ENCODE peak calls at places on chromosome 11, in six cellular contexts. C, W, U, E, A and M are unnamed samples.

GRCh38 chr11:93843906-93844305 is 6.5 kb downstream of the VSTM5 start:
- DNase-seq in C (no peak), W (no peak), U (no peak), E (no peak), A (no peak), M (no peak)

GRCh38 chr11:76209671-76209955 is 3.3 kb upstream of the WNT11 start:
- DNase-seq in C (no peak), W (no peak), U (no peak), E (no peak), A (no peak), M (no peak)

GRCh38 chr11:79255965-79256364 is 184.9 kb downstream of the TENM4 start:
- DNase-seq in C (no peak), W (no peak), U (no peak), E (no peak), A (no peak), M (no peak)

GRCh38 chr11:12698049-12698448 is 23.8 kb downstream of the TEAD1 start:
- DNase-seq in C (no peak), W (no peak), U (no peak), E (no peak), A (no peak), M (no peak)

GRCh38 chr11:112082729-112083128 is 3.8 kb downstream of the TIMM8B start:
- DNase-seq in C (no peak), W (no peak), U (no peak), E (no peak), A (no peak), M (no peak)

GRCh38 chr11:120554771-120555432 is 43.4 kb downstream of the GRIK4 start:
- DNase-seq in C (no peak), W (no peak), U (no peak), E (no peak), A (no peak), M (no peak)

GRCh38 chr11:131914299-131914902 is 544.0 kb downstream of the NTM start:
- DNase-seq in C (no peak), W (no peak), U (no peak), E (no peak), A (no peak), M (no peak)

GRCh38 chr11:134014502-134014901 is 54.4 kb upstream of the JAM3 start:
- DNase-seq in C (no peak), W (no peak), U (no peak), E (no peak), A (no peak), M (no peak)

GRCh38 chr11:128525411-128526243 is 61.7 kb downstream of the ETS1 start:
- DNase-seq in C (no peak), W (no peak), U (no peak), E (no peak), A (no peak), M (no peak)

GRCh38 chr11:114218508-114218907 is 77.7 kb upstream of the NNMT start:
- DNase-seq in C (no peak), W (no peak), U (no peak), E (no peak), A (no peak), M (no peak)

GRCh38 chr11:4560462-4560861 is 15.5 kb downstream of the OR52M1 start:
- DNase-seq in C (no peak), W (no peak), U (no peak), E (no peak), A (no peak), M (no peak)

GRCh38 chr11:45885274-45885920 is at the start of gene MAPK8IP1:
- DNase-seq in C (no peak), W (no peak), U (peak; percentile 43), E (peak; percentile 56), A (peak; percentile 62), M (no peak)

GRCh38 chr11:67584205-67584880 is 731 bp downstream of the GSTP1 start:
- DNase-seq in C (no peak), W (peak; percentile 94), U (peak; percentile 78), E (peak; percentile 84), A (peak; percentile 81), M (peak; percentile 62)

GRCh38 chr11:67584881-67585873 is 1.6 kb downstream of the GSTP1 start:
- DNase-seq in C (no peak), W (no peak), U (peak; percentile 34), E (no peak), A (no peak), M (no peak)

GRCh38 chr11:67581469-67581868 is 2.1 kb upstream of the GSTP1 start:
- DNase-seq in C (no peak), W (no peak), U (no peak), E (no peak), A (peak; percentile 56), M (no peak)

GRCh38 chr11:67582026-67582425 is 1.6 kb upstream of the GSTP1 start:
- DNase-seq in C (no peak), W (no peak), U (no peak), E (no peak), A (no peak), M (no peak)

GRCh38 chr11:67583319-67584204 is at the start of gene GSTP1:
- DNase-seq in C (no peak), W (peak; percentile 97), U (peak; percentile 93), E (peak; percentile 92), A (peak; percentile 88), M (peak; percentile 90)
- TF ChIP-seq POLR2A in C (peak; percentile 96), W (peak; percentile 92), U (peak; percentile 92), E (peak; percentile 89), A (no peak), M (peak; percentile 70)

GRCh38 chr11:117989351-117990102 is 3.3 kb downstream of the IL10RA start:
- DNase-seq in C (no peak), W (peak; percentile 73), U (no peak), E (no peak), A (no peak), M (peak; percentile 32)

GRCh38 chr11:117984471-117984870 is 1.7 kb upstream of the IL10RA start:
- DNase-seq in C (no peak), W (no peak), U (no peak), E (no peak), A (no peak), M (no peak)

GRCh38 chr11:117983163-117983475 is 3.1 kb upstream of the IL10RA start:
- DNase-seq in C (no peak), W (no peak), U (no peak), E (no peak), A (no peak), M (no peak)

GRCh38 chr11:117986981-117987495 is 844 bp downstream of the IL10RA start:
- DNase-seq in C (peak; percentile 92), W (no peak), U (no peak), E (peak; percentile 50), A (no peak), M (no peak)

DNA sequence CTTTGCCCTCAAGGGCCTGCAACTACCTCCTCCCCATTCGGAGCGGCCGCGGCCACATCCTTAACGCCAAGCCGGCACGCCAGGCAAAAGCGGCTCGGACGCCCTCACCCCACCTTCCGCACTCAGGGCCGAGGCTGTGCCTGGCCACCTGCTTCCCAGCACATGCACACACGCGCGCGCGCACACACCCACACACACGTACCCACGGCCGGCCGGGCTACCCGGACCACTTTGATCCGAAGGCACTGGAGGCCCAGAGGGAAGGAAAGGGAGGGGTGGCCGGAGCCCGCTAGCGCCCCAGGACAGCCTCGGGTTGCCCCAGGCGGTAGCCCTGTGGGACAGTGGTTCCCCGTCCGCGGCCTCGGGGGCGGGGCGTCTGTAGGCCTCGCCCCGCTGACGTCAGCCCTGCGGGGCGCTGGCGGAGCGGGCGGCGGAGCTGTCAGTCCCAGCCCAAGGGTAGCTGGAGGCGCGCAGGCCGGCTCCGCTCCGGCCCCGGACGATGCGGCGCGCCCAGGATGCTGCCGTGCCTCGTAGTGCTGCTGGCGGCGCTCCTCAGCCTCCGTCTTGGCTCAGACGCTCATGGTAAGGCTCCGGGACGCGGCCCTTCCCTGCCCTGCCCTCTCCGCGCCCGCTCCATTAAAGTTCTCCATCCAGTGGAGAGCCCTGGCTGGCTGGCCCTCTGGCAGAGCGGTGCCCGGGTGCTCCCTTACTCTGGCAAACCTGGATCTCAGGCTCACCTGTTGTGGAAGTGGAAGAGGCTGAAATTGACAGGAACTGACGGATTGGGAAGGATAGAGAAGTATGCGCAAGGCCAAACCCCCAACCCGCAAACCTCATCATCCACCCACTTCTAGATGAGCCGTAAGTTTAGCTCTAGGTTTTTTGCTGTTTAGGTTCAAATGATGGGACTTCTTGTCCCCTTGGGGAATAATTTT is at the start of gene IL10RA:
- DNase-seq in C (no peak), W (peak; percentile 91), U (peak; percentile 67), E (peak; percentile 90), A (peak; percentile 84), M (peak; percentile 39)
- TF ChIP-seq EP300 in C (no peak), W (no peak), U (no peak), E (no peak), A (no peak), M (no peak)

DNA sequence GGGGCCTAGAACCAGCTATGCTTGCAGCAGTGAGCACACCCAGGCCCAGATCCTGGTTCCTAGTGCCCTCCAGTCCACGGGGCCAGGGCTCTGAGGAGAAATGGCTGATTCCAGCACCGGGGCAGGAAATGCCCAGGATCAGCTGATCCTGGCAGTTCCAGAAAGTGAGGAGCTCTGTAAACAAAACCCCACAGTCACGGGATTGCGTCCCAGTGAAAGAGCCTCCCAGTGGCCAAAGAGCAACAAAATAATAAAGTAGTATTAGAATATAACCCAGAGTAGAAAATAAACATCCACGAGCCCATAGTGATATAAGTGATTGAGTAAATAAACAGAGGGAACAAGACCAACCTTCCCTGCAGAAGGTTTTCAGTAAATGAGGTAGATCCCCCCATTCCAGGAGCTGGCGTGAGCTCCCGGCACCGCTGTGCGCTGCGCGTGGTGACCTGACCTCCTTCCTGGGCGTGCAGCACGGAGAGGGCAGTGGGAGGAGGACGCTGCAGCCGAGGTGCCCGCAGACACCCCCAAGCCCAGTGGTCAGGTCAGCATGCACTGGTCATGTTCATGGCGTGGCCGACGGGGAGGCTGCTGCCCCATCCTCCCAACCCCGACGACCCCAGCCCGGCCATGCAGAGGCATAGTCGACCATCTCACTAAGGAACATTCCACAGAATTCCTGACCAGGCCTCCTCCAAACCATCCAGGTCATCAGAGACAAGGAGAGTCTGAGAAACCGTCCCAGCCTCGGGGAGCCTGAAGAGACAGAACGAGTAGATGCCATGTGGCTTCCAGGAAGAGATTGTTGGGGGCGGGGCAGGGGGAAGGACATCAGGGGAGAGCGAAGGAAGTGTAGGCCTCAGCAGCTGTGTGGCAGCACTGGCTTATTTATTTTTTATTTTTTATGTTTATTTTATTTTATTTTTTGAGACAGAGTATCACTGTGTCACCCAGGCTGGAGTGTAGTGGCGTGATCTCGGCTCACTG is 19.9 kb downstream of the PTDSS2 start:
- DNase-seq in C (no peak), W (peak; percentile 89), U (peak; percentile 78), E (peak; percentile 62), A (peak; percentile 63), M (peak; percentile 35)
- TF ChIP-seq CTCF in C (no peak), W (no peak), U (no peak), E (peak; percentile 20), A (peak; percentile 35), M (peak; percentile 41)

DNA sequence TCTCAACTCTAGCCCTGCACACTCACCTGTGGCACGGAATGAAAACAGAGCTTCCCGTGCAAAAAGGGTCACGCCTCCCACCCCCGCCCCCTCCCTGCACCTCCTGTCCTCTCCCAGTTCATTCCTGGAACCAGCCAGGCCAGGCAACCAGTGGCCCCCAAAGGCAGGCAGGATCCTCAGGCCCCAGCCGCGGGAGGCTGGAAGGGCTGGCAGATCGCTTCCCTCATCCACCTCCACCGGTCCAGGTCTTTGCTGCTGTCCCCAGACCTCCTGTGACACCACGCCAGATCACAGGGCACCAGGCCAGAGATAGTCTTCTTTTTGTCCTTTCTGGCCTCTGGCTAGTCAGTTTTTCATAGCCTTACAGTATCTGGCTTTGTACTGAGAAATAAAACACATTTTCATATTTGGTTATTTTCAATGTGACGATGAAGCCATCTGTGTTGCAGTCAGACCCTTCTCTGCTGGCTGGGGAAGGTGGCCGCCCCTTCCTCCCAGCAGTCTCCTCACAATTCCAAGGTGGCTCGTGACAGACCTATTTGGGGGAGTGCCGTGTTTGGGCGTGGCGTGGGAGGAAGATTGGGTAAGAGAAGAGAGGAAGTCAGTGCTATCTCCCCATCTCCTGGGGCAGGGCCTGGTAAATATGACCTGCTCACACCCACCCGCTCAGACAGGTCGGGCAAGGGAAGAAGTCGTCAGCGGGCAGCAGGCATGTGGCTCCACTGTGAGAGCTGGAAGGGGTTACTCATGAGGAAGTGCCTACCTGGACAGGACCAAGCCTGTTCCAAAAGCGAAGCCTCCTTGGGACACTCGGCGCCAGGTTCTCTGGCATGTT is 9.1 kb downstream of the SSH3 start:
- DNase-seq in C (no peak), W (no peak), U (no peak), E (peak; percentile 85), A (peak; percentile 84), M (no peak)
- TF ChIP-seq POLR2A in C (no peak), W (no peak), U (no peak), E (peak; percentile 55), A (no peak), M (no peak)